ENCODE peak calls at places on chromosome 13, in nine cellular contexts. C is esophagus muscularis mucosa, G is upper lobe of right lung, N is PC-9, S is DND-41, U is left ventricle myocardium inferior, O is body of pancreas, F is psoas muscle, Y is mammary epithelial cell. X is an unnamed sample.

GRCh38 chr13:109989155-109989554 is 202.8 kb upstream of the IRS2 start:
- DNase-seq in F (no peak), N (no peak), S (no peak), C (no peak), Y (no peak), O (no peak), G (no peak), U (no peak), X (no peak)

GRCh38 chr13:23505007-23505406 is 65.2 kb upstream of the TNFRSF19 start:
- DNase-seq in N (no peak), S (no peak), O (no peak), U (peak; percentile 24), F (no peak), C (no peak), G (no peak), Y (peak; percentile 16), X (no peak)

GRCh38 chr13:26377038-26377437 is 123.1 kb downstream of the CDK8 start:
- DNase-seq in O (no peak), G (no peak), N (no peak), C (no peak), S (peak; percentile 34), Y (peak; percentile 4), U (no peak), F (peak; percentile 17), X (no peak)

GRCh38 chr13:32897296-32897695 is 118.9 kb upstream of the KL start:
- DNase-seq in U (no peak), F (no peak), N (no peak), C (no peak), G (no peak), O (no peak), S (no peak), Y (peak; percentile 84), X (no peak)

GRCh38 chr13:40494513-40494912 is 171.9 kb downstream of the FOXO1 start:
- DNase-seq in F (no peak), G (no peak), S (no peak), U (no peak), O (no peak), N (no peak), Y (no peak), C (no peak), X (no peak)

GRCh38 chr13:102903659-102904407 is 58.0 kb downstream of the ERCC5 start:
- DNase-seq in G (no peak), U (no peak), C (no peak), O (no peak), Y (peak; percentile 29), F (no peak), S (no peak), N (no peak), X (no peak)

GRCh38 chr13:37375724-37376123 is 222.8 kb downstream of the POSTN start:
- DNase-seq in U (no peak), O (no peak), C (no peak), G (no peak), Y (no peak), S (no peak), F (no peak), N (no peak), X (no peak)

GRCh38 chr13:97221491-97221890 is 642 bp upstream of the MBNL2 start:
- DNase-seq in O (no peak), Y (no peak), F (no peak), S (no peak), C (no peak), G (no peak), U (no peak), N (no peak), X (no peak)

GRCh38 chr13:113879506-113880360 is 15.9 kb upstream of the GAS6 start:
- DNase-seq in O (peak; percentile 3), N (no peak), C (peak; percentile 87), S (no peak), G (no peak), U (no peak), F (no peak), Y (no peak), X (no peak)

GRCh38 chr13:44653261-44653660 is 77.1 kb upstream of the TSC22D1 start:
- DNase-seq in O (no peak), N (peak; percentile 50), F (no peak), Y (peak; percentile 36), U (no peak), G (no peak), C (no peak), S (no peak), X (no peak)

GRCh38 chr13:74148437-74148836 is 14.2 kb upstream of the KLF12 start:
- DNase-seq in G (no peak), S (no peak), C (no peak), N (no peak), O (no peak), Y (no peak), U (no peak), F (no peak), X (no peak)

GRCh38 chr13:75149781-75150180 is 332.2 kb downstream of the TBC1D4 start:
- DNase-seq in G (no peak), U (no peak), Y (no peak), O (no peak), S (no peak), N (no peak), C (no peak), F (no peak), X (no peak)

GRCh38 chr13:49409008-49409407 is 34.9 kb downstream of the CAB39L start:
- DNase-seq in C (no peak), O (no peak), F (no peak), Y (peak; percentile 8), N (no peak), S (no peak), U (no peak), G (no peak), X (no peak)

GRCh38 chr13:37651371-37651770 is 52.8 kb upstream of the POSTN start:
- DNase-seq in G (no peak), U (no peak), Y (no peak), N (no peak), C (no peak), S (no peak), F (no peak), O (no peak), X (no peak)

GRCh38 chr13:105937451-105937850 is 598.0 kb downstream of the EFNB2 start:
- DNase-seq in S (no peak), G (no peak), F (no peak), N (no peak), O (no peak), U (no peak), C (no peak), Y (no peak), X (no peak)
- H3K4me1 ChIP-seq in S (peaks cover 23% of the 10 kb centered on the region), G (no peaks in the 10 kb centered on the region), F (no peaks in the 10 kb centered on the region), N (no peaks in the 10 kb centered on the region), O (no peaks in the 10 kb centered on the region), U (no peaks in the 10 kb centered on the region), C (peaks cover 11% of the 10 kb centered on the region), Y (no peaks in the 10 kb centered on the region), X (no peaks in the 10 kb centered on the region)

GRCh38 chr13:93169980-93170379 is 56.6 kb upstream of the GPC6 start:
- DNase-seq in F (no peak), N (peak; percentile 59), G (no peak), Y (peak; percentile 100), S (no peak), C (no peak), O (no peak), U (no peak), X (no peak)

GRCh38 chr13:93174260-93174659 is 52.3 kb upstream of the GPC6 start:
- DNase-seq in O (no peak), U (no peak), C (no peak), S (no peak), Y (no peak), N (no peak), G (no peak), F (no peak), X (no peak)

GRCh38 chr13:93173656-93174055 is 53.0 kb upstream of the GPC6 start:
- DNase-seq in Y (peak; percentile 24), C (no peak), G (no peak), S (no peak), U (no peak), F (no peak), O (no peak), N (no peak), X (no peak)

GRCh38 chr13:93172109-93172508 is 54.5 kb upstream of the GPC6 start:
- DNase-seq in S (no peak), N (no peak), G (no peak), O (no peak), U (no peak), F (no peak), Y (no peak), C (no peak), X (no peak)
- TF ChIP-seq CTCF in S (no peak), N (peak; percentile 44), G (peak; percentile 18), O (no peak), U (no peak), F (no peak), Y (no peak), C (no peak), X (no peak)

GRCh38 chr13:48231080-48231479 is 1.9 kb upstream of the ITM2B start:
- DNase-seq in F (no peak), O (no peak), Y (no peak), C (no peak), U (no peak), N (no peak), G (no peak), S (no peak), X (no peak)

GRCh38 chr13:48232420-48233096 is 448 bp upstream of the ITM2B start:
- DNase-seq in S (no peak), G (no peak), N (no peak), Y (no peak), F (no peak), O (no peak), U (no peak), C (no peak), X (peak; percentile 64)

GRCh38 chr13:48233097-48233885 is at the start of gene ITM2B:
- DNase-seq in G (peak; percentile 93), F (peak; percentile 78), Y (peak; percentile 64), O (peak; percentile 79), U (peak; percentile 84), S (peak; percentile 80), C (no peak), N (peak; percentile 51), X (peak; percentile 54)

GRCh38 chr13:48231948-48232347 is 1.1 kb upstream of the ITM2B start:
- DNase-seq in Y (no peak), C (no peak), G (no peak), U (no peak), N (no peak), S (no peak), F (no peak), O (no peak), X (no peak)

GRCh38 chr13:48230541-48230940 is 2.5 kb upstream of the ITM2B start:
- DNase-seq in G (no peak), O (no peak), C (no peak), F (no peak), Y (no peak), S (no peak), N (no peak), U (no peak), X (no peak)
- H3K27ac ChIP-seq in G (no peak overlapping the region), O (no peak overlapping the region), C (no peak overlapping the region), F (no peak overlapping the region), Y (no peak overlapping the region), S (no peak overlapping the region), N (no peak overlapping the region), U (peak overlapping the region; percentile 100), X (no peak overlapping the region)

DNA sequence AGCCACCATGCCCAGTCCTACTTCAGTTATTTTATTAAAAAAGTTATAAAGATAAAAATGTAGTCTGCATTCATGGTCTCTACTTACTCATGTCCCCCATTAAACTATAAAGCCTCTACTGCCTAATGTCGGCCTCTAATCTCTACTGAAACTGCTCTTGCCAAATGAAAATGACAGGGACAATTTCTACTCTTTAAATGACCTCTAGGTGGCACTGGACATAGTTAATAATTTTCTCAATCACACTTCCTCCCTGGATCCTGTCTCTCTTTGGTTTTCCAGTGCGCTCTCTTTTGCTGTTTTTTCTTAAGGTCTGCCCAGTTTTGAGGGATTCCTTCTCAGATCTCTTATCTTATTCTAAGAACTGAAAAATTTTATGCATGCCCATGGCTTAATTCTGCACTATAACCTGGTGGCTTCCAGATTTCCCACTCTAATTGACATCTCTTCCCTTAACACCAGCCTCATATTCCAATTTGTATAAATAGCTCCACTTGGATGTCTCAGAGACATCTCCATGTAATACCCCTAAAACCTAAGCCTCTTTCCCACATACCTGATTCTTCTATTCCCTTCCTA is 54.3 kb downstream of the MTMR6 start:
- DNase-seq in Y (peak; percentile 16), U (no peak), G (no peak), O (no peak), N (no peak), S (no peak), C (no peak), F (no peak), X (no peak)
- H3K4me1 ChIP-seq in Y (no peaks in the 10 kb centered on the region), U (no peaks in the 10 kb centered on the region), G (no peaks in the 10 kb centered on the region), O (no peaks in the 10 kb centered on the region), N (no peaks in the 10 kb centered on the region), S (no peaks in the 10 kb centered on the region), C (no peaks in the 10 kb centered on the region), F (no peaks in the 10 kb centered on the region), X (no peaks in the 10 kb centered on the region)

X was measured in CD8-positive, alpha-beta T cell.